ENCODE peak calls at places on chromosome 7, in eight cellular contexts. Q is effector memory CD4-positive, alpha-beta T cell; P is ACHN; V is AG08395; H is Caki2; O is HT-29; E is NCI-H1092 treated with DMSO at 0.1 percent for 48 hours; D is DMS53. U is an unnamed sample.
A peak's percentile ranks its signal among the peaks of the same experiment; 100 is the strongest.

GRCh38 chr7:143345428-143345900 is 17.0 kb downstream of the FAM131B start:
- DNase-seq in Q (peak; percentile 41), P (peak; percentile 59), V (no peak), H (no peak), O (peak; percentile 84), E (peak; percentile 14), D (peak; percentile 83), U (peak; percentile 29)

GRCh38 chr7:129958643-129959479 is 6.1 kb upstream of the UBE2H start:
- DNase-seq in Q (no peak), P (peak; percentile 42), V (no peak), H (peak; percentile 89), O (peak; percentile 72), E (no peak), D (peak; percentile 25), U (no peak)

GRCh38 chr7:46315891-46316290 is 394.8 kb upstream of the IGFBP3 start:
- DNase-seq in Q (no peak), P (no peak), V (peak; percentile 77), H (no peak), O (no peak), E (no peak), D (no peak), U (no peak)

GRCh38 chr7:18239212-18239611 is 211.6 kb upstream of the PRPS1L1 start:
- DNase-seq in Q (no peak), P (no peak), V (no peak), H (no peak), O (no peak), E (no peak), D (no peak), U (no peak)

GRCh38 chr7:108407674-108408073 is 48.6 kb downstream of the NRCAM start:
- DNase-seq in Q (no peak), P (no peak), V (no peak), H (no peak), O (no peak), E (peak; percentile 42), D (no peak), U (no peak)

GRCh38 chr7:149423441-149423970 is 37.4 kb downstream of the ZNF777 start:
- DNase-seq in Q (no peak), P (no peak), V (no peak), H (no peak), O (no peak), E (peak; percentile 64), D (peak; percentile 81), U (peak; percentile 33)

GRCh38 chr7:36887969-36888368 is 163.7 kb upstream of the AOAH start:
- DNase-seq in Q (no peak), P (no peak), V (no peak), H (no peak), O (no peak), E (no peak), D (no peak), U (peak; percentile 56)

GRCh38 chr7:5423272-5423843 is at the start of gene TNRC18:
- DNase-seq in Q (no peak), P (no peak), V (no peak), H (no peak), O (no peak), E (no peak), D (peak; percentile 88), U (no peak)

GRCh38 chr7:86900886-86901285 is 158.6 kb downstream of the ELAPOR2 start:
- DNase-seq in Q (no peak), P (no peak), V (no peak), H (no peak), O (no peak), E (no peak), D (no peak), U (no peak)

GRCh38 chr7:128123291-128124037 is 92.2 kb upstream of the LRRC4 start:
- DNase-seq in Q (no peak), P (no peak), V (no peak), H (no peak), O (no peak), E (no peak), D (no peak), U (no peak)

GRCh38 chr7:116150588-116150987 is 59.8 kb upstream of the TES start:
- DNase-seq in Q (no peak), P (no peak), V (no peak), H (no peak), O (no peak), E (no peak), D (no peak), U (no peak)

GRCh38 chr7:116249969-116250553 is 39.7 kb downstream of the TES start:
- DNase-seq in Q (no peak), P (peak; percentile 71), V (peak; percentile 59), H (no peak), O (peak; percentile 76), E (no peak), D (peak; percentile 67), U (no peak)

GRCh38 chr7:74401137-74401859 is 52.4 kb upstream of the GTF2IRD1 start:
- DNase-seq in Q (peak; percentile 45), P (peak; percentile 77), V (peak; percentile 73), H (peak; percentile 48), O (peak; percentile 96), E (peak; percentile 68), D (peak; percentile 84), U (peak; percentile 80)

GRCh38 chr7:94069154-94069739 is 65.1 kb upstream of the BET1 start:
- DNase-seq in Q (no peak), P (no peak), V (no peak), H (no peak), O (no peak), E (no peak), D (no peak), U (no peak)

GRCh38 chr7:97016392-97017196 is 8.0 kb downstream of the DLX5 start:
- DNase-seq in Q (no peak), P (no peak), V (no peak), H (peak; percentile 82), O (no peak), E (peak; percentile 87), D (peak; percentile 89), U (no peak)